ENCODE peak calls at places on chromosomes 1 and 21, in five cellular contexts. F, Z, H, W and I are unnamed samples.
A peak's percentile ranks its signal among the peaks of the same experiment; 100 is the strongest.

GRCh38 chr1:15410884-15411245 is 1.2 kb downstream of the EFHD2 start:
- DNase-seq in W (no peak), F (no peak), H (peak; percentile 86), Z (peak; percentile 39), I (no peak)

GRCh38 chr1:248243204-248243603 is 12.0 kb downstream of the OR2M4 start:
- DNase-seq in F (peak; percentile 3), Z (peak; percentile 55), W (no peak), H (peak; percentile 64), I (peak; percentile 21)

GRCh38 chr21:21156919-21157318 is 158.7 kb downstream of the NCAM2 start:
- DNase-seq in F (no peak), H (no peak), Z (no peak), W (no peak), I (no peak)

GRCh38 chr1:50368179-50369007 is 54.9 kb downstream of the DMRTA2 start:
- DNase-seq in F (peak; percentile 8), H (no peak), Z (no peak), W (no peak), I (peak; percentile 55)

GRCh38 chr1:151327903-151328674 is 873 bp upstream of the PI4KB start:
- DNase-seq in Z (no peak), W (peak; percentile 57), H (peak; percentile 84), F (no peak), I (peak; percentile 32)

GRCh38 chr21:42187976-42188653 is 30.8 kb upstream of the ABCG1 start:
- DNase-seq in H (peak; percentile 87), Z (peak; percentile 84), F (no peak), W (no peak), I (no peak)

GRCh38 chr21:34743831-34744230 is 75.0 kb downstream of the CLIC6 start:
- DNase-seq in Z (no peak), H (no peak), W (no peak), F (peak; percentile 18), I (peak; percentile 71)

GRCh38 chr1:106924360-106924759 is 132.1 kb upstream of the PRMT6 start:
- DNase-seq in W (no peak), H (no peak), F (peak; percentile 62), Z (no peak), I (no peak)

GRCh38 chr1:1336931-1337792 is 6.1 kb downstream of the TAS1R3 start:
- DNase-seq in F (no peak), W (no peak), Z (no peak), H (no peak), I (no peak)

GRCh38 chr1:210726621-210727020 is 397.9 kb downstream of the HHAT start:
- DNase-seq in W (no peak), Z (no peak), F (peak; percentile 8), H (no peak), I (peak; percentile 49)

GRCh38 chr1:174883361-174883760 is 116.4 kb upstream of the CACYBP start:
- DNase-seq in W (no peak), H (no peak), Z (peak; percentile 2), F (peak; percentile 14), I (peak; percentile 17)

GRCh38 chr1:23558140-23558871 is 995 bp downstream of the ID3 start:
- DNase-seq in F (no peak), H (peak; percentile 89), W (peak; percentile 74), Z (no peak), I (peak; percentile 54)

GRCh38 chr1:89832481-89833127 is 11.8 kb downstream of the LRRC8D start:
- DNase-seq in Z (no peak), W (no peak), H (no peak), F (no peak), I (no peak)

GRCh38 chr1:160410412-160411005 is 10.1 kb downstream of the VANGL2 start:
- DNase-seq in W (no peak), F (no peak), Z (no peak), H (no peak), I (no peak)

GRCh38 chr1:172004671-172005070 is 163.4 kb downstream of the DNM3 start:
- DNase-seq in W (no peak), Z (no peak), H (no peak), F (no peak), I (no peak)

GRCh38 chr1:182182311-182182710 is 120.8 kb upstream of the ZNF648 start:
- DNase-seq in Z (no peak), W (no peak), F (no peak), H (no peak), I (no peak)

GRCh38 chr1:67831850-67832513 is 1.3 kb downstream of the GNG12 start:
- DNase-seq in W (peak; percentile 72), Z (no peak), F (peak; percentile 69), H (peak; percentile 82), I (peak; percentile 75)

GRCh38 chr1:152110365-152110859 is 4.8 kb downstream of the TCHH start:
- DNase-seq in Z (peak; percentile 71), F (peak; percentile 27), W (peak; percentile 55), H (peak; percentile 78), I (peak; percentile 36)

GRCh38 chr1:155479205-155479604 is 83.4 kb downstream of the ASH1L start:
- DNase-seq in F (peak; percentile 68), H (no peak), W (no peak), Z (peak; percentile 10), I (peak; percentile 20)

GRCh38 chr1:119010201-119010600 is 22.1 kb upstream of the TBX15 start:
- DNase-seq in W (no peak), Z (no peak), H (no peak), F (peak; percentile 48), I (no peak)

GRCh38 chr1:218439541-218440295 is 94.6 kb downstream of the TGFB2 start:
- DNase-seq in Z (no peak), W (no peak), H (no peak), F (no peak), I (no peak)

GRCh38 chr1:177077734-177078489 is 86.6 kb downstream of the ASTN1 start:
- DNase-seq in W (no peak), H (no peak), F (no peak), Z (no peak), I (no peak)

GRCh38 chr1:169914534-169914933 is 20.8 kb upstream of the SCYL3 start:
- DNase-seq in W (no peak), H (no peak), Z (no peak), F (peak; percentile 22), I (peak; percentile 36)

GRCh38 chr1:47651311-47652089 is 213.7 kb downstream of the FOXD2 start:
- DNase-seq in Z (no peak), W (no peak), F (no peak), H (peak; percentile 21), I (no peak)

GRCh38 chr1:175750366-175751111 is 7.1 kb upstream of the TNR start:
- DNase-seq in F (no peak), W (no peak), Z (no peak), H (no peak), I (no peak)

GRCh38 chr1:227731241-227731677 is 3.8 kb downstream of the JMJD4 start:
- DNase-seq in H (no peak), Z (no peak), F (no peak), W (peak; percentile 89), I (no peak)

GRCh38 chr1:6880951-6881690 is 95.9 kb downstream of the CAMTA1 start:
- DNase-seq in H (no peak), Z (no peak), W (no peak), F (peak; percentile 12), I (no peak)

GRCh38 chr1:15295676-15296075 is 48.7 kb downstream of the FHAD1 start:
- DNase-seq in F (no peak), Z (no peak), W (no peak), H (no peak), I (no peak)

GRCh38 chr1:113223546-113223945 is 150.5 kb downstream of the LRIG2 start:
- DNase-seq in H (no peak), Z (no peak), W (no peak), F (no peak), I (no peak)

DNA sequence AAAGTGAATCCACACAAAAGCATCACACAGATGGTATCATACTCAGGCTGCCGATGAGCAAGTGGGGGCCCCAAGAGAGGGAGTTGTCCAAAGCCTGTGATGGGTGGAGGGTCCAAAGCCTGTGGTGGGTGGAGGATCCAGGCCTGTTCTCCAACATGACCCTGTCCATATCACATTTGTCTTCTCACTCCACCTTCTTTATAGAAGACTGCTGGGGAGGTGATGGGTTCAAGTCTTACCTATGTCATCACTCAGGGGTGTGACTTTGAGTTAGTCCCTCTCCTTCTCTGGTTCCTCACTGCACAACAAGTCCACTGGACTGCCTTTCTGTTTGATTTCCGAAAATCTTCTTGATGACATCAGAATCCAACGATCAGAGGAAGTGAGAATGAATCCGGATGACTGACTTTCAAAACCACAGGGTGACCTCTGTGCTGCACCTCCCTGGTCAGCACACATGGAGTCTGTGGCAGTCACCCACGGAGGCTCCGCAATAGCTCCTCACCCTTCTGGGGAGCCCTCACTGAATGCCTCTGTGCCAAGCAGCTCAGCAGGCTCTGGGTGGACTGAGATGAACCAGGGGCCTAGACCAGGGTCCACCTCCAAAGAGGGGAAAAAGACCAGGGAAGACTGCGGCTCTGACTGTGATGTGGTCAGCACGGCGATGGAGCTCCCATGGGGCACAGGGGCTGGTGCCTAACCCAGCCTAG is 166.8 kb downstream of the HIVEP3 start:
- DNase-seq in Z (peak; percentile 51), H (peak; percentile 86), W (no peak), F (peak; percentile 86), I (no peak)
- TF ChIP-seq CTCF in Z (no peak), H (no peak), W (no peak), F (no peak), I (no peak)

GRCh38 chr1:3355894-3356826 is 98.3 kb upstream of the ARHGEF16 start:
- DNase-seq in W (no peak), H (no peak), F (no peak), Z (no peak), I (no peak)
- H3K27ac ChIP-seq in W (no peak overlapping the region), H (no peak overlapping the region), F (no peak overlapping the region), Z (no peak overlapping the region), I (no peak overlapping the region)

DNA sequence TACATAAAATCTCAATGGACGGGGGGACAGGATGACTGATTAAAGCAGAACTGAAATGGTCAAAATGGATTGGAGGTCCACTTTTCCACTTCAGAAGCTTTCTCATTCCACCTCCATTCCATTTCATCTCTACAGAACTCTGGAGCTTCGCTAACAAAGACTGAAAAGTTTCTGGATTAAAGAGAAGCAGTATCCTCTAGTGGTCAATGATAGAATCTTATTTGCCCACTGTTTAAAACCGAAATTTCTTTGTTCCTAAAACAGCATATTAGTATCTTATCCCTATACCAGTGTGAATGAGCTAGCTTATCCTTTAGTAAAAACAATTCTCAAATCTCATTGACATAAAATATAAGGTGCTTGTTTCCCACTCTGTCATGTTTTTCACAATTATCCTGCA is 890.6 kb downstream of the KCNT2 start:
- DNase-seq in F (no peak), Z (no peak), H (no peak), W (no peak), I (peak; percentile 34)
- TF ChIP-seq CTCF in F (peak; percentile 53), Z (no peak), H (no peak), W (no peak), I (peak; percentile 55)

DNA sequence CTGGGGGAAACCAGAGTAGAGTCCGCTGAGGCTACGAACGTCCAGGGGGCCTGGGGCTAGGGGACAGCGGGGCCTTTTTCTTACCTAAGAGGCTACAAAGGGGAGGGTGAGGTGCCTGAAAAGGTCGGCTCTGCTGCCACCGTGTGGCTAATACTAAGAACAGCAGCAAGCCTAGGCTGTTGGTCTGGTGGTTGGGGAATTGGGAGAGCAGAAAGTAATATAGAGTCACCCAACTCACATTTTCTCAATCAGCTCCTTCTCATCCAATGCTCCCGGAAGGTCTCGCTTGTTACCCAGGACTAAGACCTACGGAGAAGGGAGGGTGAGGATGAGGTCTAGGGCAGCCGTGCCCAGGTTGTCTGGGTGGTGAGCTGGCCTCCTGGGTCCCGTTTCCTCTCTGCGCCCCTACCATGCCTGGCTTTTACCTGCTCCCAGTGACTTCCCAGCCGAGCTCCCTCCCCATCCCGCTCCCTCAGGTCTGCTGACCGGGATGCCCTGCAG is 9.3 kb downstream of the ARL8A start:
- DNase-seq in F (peak; percentile 42), H (no peak), W (no peak), Z (peak; percentile 64), I (peak; percentile 94)
- H3K27ac ChIP-seq in F (no peak overlapping the region), H (no peak overlapping the region), W (no peak overlapping the region), Z (no peak overlapping the region), I (peak overlapping the region; percentile 85)